ENCODE peak calls at places on chromosomes 4 and X, in six cellular contexts. U, Y, M, W, Z and P are unnamed samples.

GRCh38 chr4:169438057-169438480 is 167.3 kb upstream of the SH3RF1 start:
- DNase-seq in U (no peak), Y (no peak), M (no peak), W (no peak), Z (no peak), P (no peak)

GRCh38 chrX:109040057-109040456 is 303.7 kb upstream of the IRS4 start:
- DNase-seq in U (no peak), Y (no peak), M (no peak), W (no peak), Z (no peak), P (no peak)

GRCh38 chr4:106287353-106287969 is 28.5 kb downstream of the TBCK start:
- DNase-seq in U (no peak), Y (peak), M (peak), W (no peak), Z (no peak), P (no peak)

GRCh38 chr4:181548873-181549541 is 694.2 kb upstream of the TENM3 start:
- DNase-seq in U (no peak), Y (peak), M (peak), W (no peak), Z (no peak), P (no peak)

GRCh38 chr4:156378053-156378665 is 424.5 kb upstream of the CTSO start:
- DNase-seq in U (no peak), Y (peak), M (peak), W (no peak), Z (no peak), P (no peak)

GRCh38 chrX:30653415-30654131 is at the start of gene GK:
- DNase-seq in U (no peak), Y (peak), M (peak), W (peak), Z (peak), P (no peak)

GRCh38 chrX:68504237-68504636 is 5.4 kb downstream of the YIPF6 start:
- DNase-seq in U (no peak), Y (peak), M (peak), W (no peak), Z (no peak), P (no peak)

GRCh38 chrX:50769389-50770063 is 44.5 kb downstream of the SHROOM4 start:
- DNase-seq in U (no peak), Y (no peak), M (peak), W (no peak), Z (peak), P (no peak)

GRCh38 chrX:81414630-81415029 is 212.7 kb downstream of the SH3BGRL start:
- DNase-seq in U (no peak), Y (no peak), M (no peak), W (no peak), Z (no peak), P (no peak)

GRCh38 chrX:85963736-85964135 is 83.6 kb downstream of the CHM start:
- DNase-seq in U (no peak), Y (peak), M (peak), W (no peak), Z (no peak), P (no peak)

GRCh38 chrX:16187024-16187698 is 19.9 kb downstream of the MAGEB17 start:
- DNase-seq in U (no peak), Y (peak), M (no peak), W (no peak), Z (no peak), P (no peak)

GRCh38 chr4:11223261-11223660 is 205.4 kb downstream of the HS3ST1 start:
- DNase-seq in U (no peak), Y (no peak), M (no peak), W (no peak), Z (no peak), P (no peak)

GRCh38 chr4:38078590-38079381 is 118.6 kb downstream of the PTTG2 start:
- DNase-seq in U (no peak), Y (peak), M (peak), W (no peak), Z (no peak), P (no peak)

GRCh38 chr4:141501395-141501794 is 135.0 kb upstream of the IL15 start:
- DNase-seq in U (no peak), Y (peak), M (no peak), W (no peak), Z (no peak), P (no peak)

GRCh38 chrX:136822337-136823095 is 41.8 kb upstream of the ARHGEF6 start:
- DNase-seq in U (no peak), Y (no peak), M (no peak), W (no peak), Z (no peak), P (no peak)

DNA sequence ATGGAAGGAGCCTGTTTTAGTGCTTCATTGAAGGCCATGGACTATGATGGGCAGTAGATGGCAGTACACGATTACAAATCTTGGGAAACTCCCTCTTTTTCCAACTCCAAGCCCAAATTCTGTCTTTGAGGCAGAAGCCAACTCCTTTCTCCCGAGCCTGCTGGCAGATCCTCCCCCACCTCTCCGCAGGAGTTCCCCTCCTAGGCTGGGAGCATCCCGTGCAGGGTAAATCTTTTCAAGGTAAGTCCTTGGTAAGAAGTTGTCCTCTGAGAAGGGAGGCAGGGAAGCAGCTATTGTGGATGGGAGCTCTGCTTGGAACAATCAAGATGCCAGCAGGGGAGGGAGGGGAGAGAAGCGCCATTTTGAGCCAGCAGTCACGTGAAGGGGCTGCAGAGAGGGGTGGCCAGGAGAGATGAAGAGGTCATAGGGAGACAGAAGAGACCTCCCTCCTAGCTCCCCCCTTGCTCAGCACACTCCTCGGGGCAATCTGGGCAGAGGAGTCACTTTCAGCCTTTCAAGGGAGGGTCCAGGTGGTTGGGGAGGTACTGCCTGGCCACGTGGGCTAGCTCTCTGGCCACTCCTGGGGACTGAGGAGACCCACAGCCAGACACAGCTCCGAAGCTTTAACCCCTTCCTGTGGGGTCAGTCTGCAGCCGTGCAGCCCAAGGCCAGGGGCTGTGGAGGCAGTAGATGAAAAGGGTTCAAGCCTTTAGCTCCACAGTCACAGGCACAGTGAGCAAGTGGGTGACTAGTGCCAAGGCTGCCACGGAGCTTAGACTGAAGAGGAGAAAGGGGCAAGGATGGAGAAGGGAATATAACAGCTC is 9.6 kb downstream of the CC2D2A start:
- DNase-seq in U (no peak), Y (peak), M (peak), W (peak), Z (peak), P (peak)
- TF ChIP-seq CTCF in U (no peak), Y (peak), M (peak), W (peak), Z (no peak), P (peak)

GRCh38 chr4:56289934-56290333 is 97.4 kb downstream of the AASDH start:
- DNase-seq in U (no peak), Y (no peak), M (no peak), W (no peak), Z (no peak), P (peak)

GRCh38 chr4:56286763-56287162 is 100.5 kb downstream of the AASDH start:
- DNase-seq in U (no peak), Y (no peak), M (no peak), W (no peak), Z (no peak), P (no peak)

GRCh38 chr4:56283394-56283793 is 103.9 kb downstream of the AASDH start:
- DNase-seq in U (no peak), Y (no peak), M (no peak), W (no peak), Z (no peak), P (no peak)

GRCh38 chr4:56293121-56293520 is 94.2 kb downstream of the AASDH start:
- DNase-seq in U (no peak), Y (no peak), M (no peak), W (no peak), Z (no peak), P (no peak)

GRCh38 chr4:56288663-56289062 is 98.6 kb downstream of the AASDH start:
- DNase-seq in U (no peak), Y (no peak), M (no peak), W (no peak), Z (no peak), P (no peak)
- TF ChIP-seq CTCF in U (no peak), Y (no peak), M (no peak), W (no peak), Z (no peak), P (no peak)

GRCh38 chrX:48936429-48937064 is 17.7 kb upstream of the PIM2 start:
- DNase-seq in U (no peak), Y (no peak), M (no peak), W (no peak), Z (no peak), P (no peak)

GRCh38 chrX:48939417-48940228 is 17.8 kb downstream of the OTUD5 start:
- DNase-seq in U (no peak), Y (no peak), M (no peak), W (no peak), Z (no peak), P (no peak)

GRCh38 chrX:48934581-48935331 is 15.9 kb upstream of the PIM2 start:
- DNase-seq in U (no peak), Y (no peak), M (no peak), W (no peak), Z (no peak), P (no peak)

GRCh38 chrX:48938721-48939416 is 18.5 kb downstream of the OTUD5 start:
- DNase-seq in U (peak), Y (no peak), M (no peak), W (no peak), Z (no peak), P (no peak)

DNA sequence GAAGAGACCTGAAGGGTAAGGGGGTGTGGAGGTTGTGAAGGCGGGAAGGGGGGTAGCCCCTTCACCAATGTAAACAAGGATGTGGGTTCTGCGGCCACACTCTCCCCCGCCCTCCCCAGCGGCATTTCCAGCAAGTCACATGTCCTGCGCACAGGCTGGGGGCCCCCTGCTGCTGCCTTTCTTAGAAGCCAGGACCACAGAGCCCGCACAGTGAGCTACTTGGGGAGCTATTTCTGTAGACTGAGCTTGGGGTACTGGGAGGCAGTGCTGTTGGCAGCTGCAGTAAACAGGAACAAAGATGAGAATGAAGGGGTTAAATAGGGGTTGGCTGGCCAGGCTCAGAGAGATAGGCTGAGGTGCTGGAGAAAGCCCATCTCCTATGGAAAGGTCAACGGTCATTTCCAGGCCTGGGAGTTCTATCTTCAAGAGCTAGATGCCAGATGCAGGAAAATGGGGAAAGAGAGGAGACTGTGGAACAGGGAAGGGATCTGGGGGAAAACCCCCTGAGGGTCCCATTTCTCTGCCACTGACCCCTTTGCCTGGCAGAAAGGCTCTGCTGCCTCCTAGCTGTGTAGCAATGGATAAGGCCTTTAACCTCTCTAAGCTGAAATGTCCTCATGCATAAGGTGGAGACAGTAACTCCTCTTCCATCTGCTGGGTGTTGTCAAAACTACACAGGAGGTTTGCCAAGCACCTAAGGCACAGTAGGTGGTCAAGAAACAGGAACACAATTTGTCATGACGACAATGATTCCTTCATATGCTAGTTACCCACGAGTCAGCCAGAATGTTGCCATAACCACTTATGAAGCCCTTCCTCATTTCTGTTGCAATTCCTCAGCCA is 18.5 kb upstream of the PIM2 start:
- DNase-seq in U (peak), Y (no peak), M (no peak), W (peak), Z (no peak), P (no peak)
- TF ChIP-seq CTCF in U (no peak), Y (no peak), M (no peak), W (no peak), Z (no peak), P (no peak)

GRCh38 chrX:70132244-70132643 is 1.0 kb upstream of the IGBP1 start:
- DNase-seq in U (no peak), Y (no peak), M (no peak), W (no peak), Z (no peak), P (no peak)
- TF ChIP-seq CTCF in U (no peak), Y (no peak), M (peak), W (no peak), Z (no peak), P (no peak)

DNA sequence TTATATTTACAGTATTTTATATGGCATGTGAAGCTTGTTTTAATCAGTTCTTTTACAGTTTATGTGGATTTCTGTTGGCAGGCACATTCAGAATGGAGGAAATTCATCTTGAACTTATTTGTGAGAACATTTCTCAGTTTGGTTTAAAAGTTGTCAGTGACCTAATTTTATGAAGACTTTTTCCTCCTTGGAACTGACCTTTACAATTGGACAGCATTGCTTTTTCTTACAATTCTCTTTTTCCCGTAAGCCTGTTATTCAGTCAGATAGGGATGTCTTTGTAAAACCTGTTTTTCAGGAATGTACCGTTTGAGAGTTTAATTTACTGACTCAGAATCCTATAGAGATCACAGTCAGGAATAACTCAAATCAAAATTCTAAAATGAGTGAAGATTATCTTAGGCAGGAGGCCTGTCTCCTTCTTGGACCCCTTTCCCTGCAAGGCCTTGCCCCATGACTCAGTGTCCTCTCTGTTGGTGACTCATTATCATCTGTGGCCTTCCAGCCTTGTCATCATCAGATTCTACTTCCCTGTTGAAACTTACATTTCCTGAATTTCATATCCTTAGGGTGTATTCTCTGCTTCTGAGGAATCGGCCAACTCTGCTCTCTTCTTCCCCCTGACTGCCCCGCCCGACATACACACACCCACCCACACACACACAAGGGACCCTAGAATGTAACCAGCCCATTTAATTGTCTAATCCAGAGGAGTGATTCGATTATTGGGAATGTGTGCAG is 99.7 kb downstream of the ARHGAP10 start:
- DNase-seq in U (no peak), Y (peak), M (peak), W (no peak), Z (peak), P (no peak)
- TF ChIP-seq CTCF in U (no peak), Y (no peak), M (no peak), W (no peak), Z (no peak), P (no peak)